ENCODE peak calls at places on chromosomes 13 and 19, in ten cellular contexts. S is iris pigment epithelial cell; G is left cardiac atrium; A is hypothalamus; U is midbrain; W is globus pallidus; O is epithelial cell of esophagus; P is non-pigmented ciliary epithelial cell; H is activated CD4-positive, alpha-beta T cell treated with anti-CD3 and anti-CD28 coated beads, Interleukin-2, amount 50 U/mL, for 24 hours; C is skeletal muscle cell. R is an unnamed sample.

GRCh38 chr13:78100481-78100880 is 181.8 kb upstream of the EDNRB start:
- DNase-seq in S (no peak), G (no peak), A (no peak), U (no peak), W (no peak), O (peak), P (no peak), H (no peak), C (peak), R (no peak)

GRCh38 chr19:19335408-19336158 is 15.0 kb downstream of the MAU2 start:
- DNase-seq in S (no peak), G (no peak), A (no peak), U (no peak), W (no peak), O (peak), P (no peak), H (no peak), C (no peak), R (no peak)

GRCh38 chr13:107025991-107026390 is 458.1 kb upstream of the ARGLU1 start:
- DNase-seq in S (peak), G (peak), A (no peak), U (peak), W (peak), O (peak), P (no peak), H (no peak), C (no peak), R (no peak)

GRCh38 chr19:51570962-51571575 is at the start of gene ZNF175:
- DNase-seq in S (peak), G (peak), A (peak), U (peak), W (peak), O (peak), P (peak), H (peak), C (peak), R (peak)

GRCh38 chr19:14528419-14529253 is 758 bp upstream of the TECR start:
- DNase-seq in S (no peak), G (no peak), A (no peak), U (no peak), W (no peak), O (no peak), P (no peak), H (no peak), C (no peak), R (no peak)

GRCh38 chr19:1672038-1672768 is 19.8 kb upstream of the TCF3 start:
- DNase-seq in S (peak), G (peak), A (no peak), U (no peak), W (no peak), O (peak), P (no peak), H (peak), C (no peak), R (no peak)

GRCh38 chr13:42065414-42065813 is 17.0 kb downstream of the DGKH start:
- DNase-seq in S (no peak), G (no peak), A (no peak), U (no peak), W (no peak), O (no peak), P (no peak), H (no peak), C (no peak), R (no peak)

GRCh38 chr19:38744906-38745305 is 632 bp upstream of the CAPN12 start:
- DNase-seq in S (no peak), G (no peak), A (no peak), U (no peak), W (no peak), O (no peak), P (no peak), H (no peak), C (no peak), R (no peak)

R was measured in astrocyte of the cerebellum.